ENCODE peak calls at places on chromosomes 3 and 15, in four cellular contexts. A is K562, O is GM12878, B is HL-60. W is an unnamed sample.

GRCh38 chr3:146715176-146715575 is 110.0 kb upstream of the PLSCR5 start:
- DNase-seq in A (no peak), O (no peak), B (no peak), W (no peak)

GRCh38 chr15:88223099-88223498 is 33.4 kb downstream of the NTRK3 start:
- DNase-seq in A (no peak), O (no peak), B (no peak), W (no peak)

GRCh38 chr15:69315402-69316110 is 16.8 kb downstream of the PAQR5 start:
- DNase-seq in A (no peak), O (no peak), B (no peak), W (no peak)

GRCh38 chr3:30894521-30895289 is at the start of gene GADL1:
- DNase-seq in A (peak; percentile 4), O (no peak), B (peak; percentile 2), W (no peak)

GRCh38 chr15:35308802-35309201 is 223.7 kb upstream of the NANOGP8 start:
- DNase-seq in A (no peak), O (no peak), B (no peak), W (no peak)

GRCh38 chr3:9301091-9301490 is 51.6 kb upstream of the SRGAP3 start:
- DNase-seq in A (no peak), O (no peak), B (no peak), W (no peak)

GRCh38 chr3:67460841-67461240 is 193.6 kb downstream of the SUCLG2 start:
- DNase-seq in A (no peak), O (no peak), B (no peak), W (no peak)

GRCh38 chr3:161586836-161587235 is 90.2 kb downstream of the OTOL1 start:
- DNase-seq in A (no peak), O (no peak), B (no peak), W (no peak)

GRCh38 chr3:56881035-56881575 is 79.4 kb upstream of the ARHGEF3 start:
- DNase-seq in A (no peak), O (no peak), B (no peak), W (no peak)

GRCh38 chr15:89499156-89499555 is 2.8 kb upstream of the RHCG start:
- DNase-seq in A (no peak), O (no peak), B (no peak), W (no peak)

GRCh38 chr15:58086479-58086878 is 21.0 kb upstream of the ALDH1A2 start:
- DNase-seq in A (no peak), O (no peak), B (no peak), W (no peak)

GRCh38 chr3:153639634-153640033 is 477.6 kb downstream of the RAP2B start:
- DNase-seq in A (no peak), O (no peak), B (no peak), W (no peak)

GRCh38 chr3:112982710-112983109 is 7.8 kb upstream of the CD200R1 start:
- DNase-seq in A (no peak), O (no peak), B (no peak), W (no peak)

GRCh38 chr3:112976001-112976400 is 1.1 kb upstream of the CD200R1 start:
- DNase-seq in A (no peak), O (no peak), B (no peak), W (no peak)

GRCh38 chr3:112976953-112977352 is 2.0 kb upstream of the CD200R1 start:
- DNase-seq in A (no peak), O (no peak), B (no peak), W (no peak)

GRCh38 chr3:112979244-112979832 is 4.4 kb upstream of the CD200R1 start:
- DNase-seq in A (peak; percentile 9), O (no peak), B (peak; percentile 20), W (no peak)

GRCh38 chr3:112980080-112980479 is 5.2 kb upstream of the CD200R1 start:
- DNase-seq in A (no peak), O (no peak), B (no peak), W (no peak)
- TF ChIP-seq SPI1 in A (no peak), O (no peak), B (no peak), W (no peak)

DNA sequence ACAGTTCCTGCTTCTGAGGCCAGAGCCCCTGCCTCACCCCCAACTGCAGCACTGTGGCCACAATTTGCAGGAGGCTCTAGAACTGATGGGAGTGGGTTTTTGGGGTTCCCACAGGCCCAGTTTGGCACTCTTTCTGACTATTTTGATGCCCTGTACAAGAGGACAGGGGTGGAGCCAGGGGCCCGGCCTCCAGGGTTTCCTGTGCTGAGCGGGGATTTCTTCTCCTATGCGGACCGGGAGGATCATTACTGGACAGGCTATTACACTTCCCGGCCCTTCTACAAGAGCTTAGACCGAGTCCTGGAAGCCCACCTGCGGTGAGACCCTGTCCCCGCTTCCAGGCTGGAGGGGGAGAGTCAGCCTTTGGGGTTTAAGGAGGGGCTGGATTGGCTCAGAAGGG is 6.9 kb downstream of the MAN2A2 start:
- DNase-seq in A (no peak), O (no peak), B (no peak), W (no peak)
- TF ChIP-seq POLR2AphosphoS5 in A (no peak), O (no peak), B (no peak), W (no peak)

GRCh38 chr3:49199900-49200281 is 28.5 kb downstream of the KLHDC8B start:
- DNase-seq in A (no peak), O (no peak), B (no peak), W (no peak)

GRCh38 chr3:49198611-49199230 is 27.3 kb downstream of the KLHDC8B start:
- DNase-seq in A (no peak), O (no peak), B (no peak), W (no peak)

GRCh38 chr3:49205154-49205788 is 33.9 kb downstream of the KLHDC8B start:
- DNase-seq in A (no peak), O (no peak), B (no peak), W (no peak)

GRCh38 chr3:49198161-49198560 is 26.8 kb downstream of the KLHDC8B start:
- DNase-seq in A (no peak), O (no peak), B (no peak), W (no peak)

GRCh38 chr3:49199244-49199899 is 28.0 kb downstream of the KLHDC8B start:
- DNase-seq in A (no peak), O (no peak), B (no peak), W (no peak)
- TF ChIP-seq SPI1 in A (no peak), O (no peak), B (no peak), W (no peak)

GRCh38 chr15:39345176-39345575 is 235.7 kb upstream of the THBS1 start:
- DNase-seq in A (no peak), O (no peak), B (no peak), W (no peak)

GRCh38 chr15:39347453-39347852 is 233.4 kb upstream of the THBS1 start:
- DNase-seq in A (no peak), O (no peak), B (no peak), W (no peak)

GRCh38 chr15:39341238-39341637 is 239.6 kb upstream of the THBS1 start:
- DNase-seq in A (no peak), O (no peak), B (no peak), W (no peak)

GRCh38 chr15:39344662-39345141 is 236.2 kb upstream of the THBS1 start:
- DNase-seq in A (no peak), O (no peak), B (no peak), W (no peak)
- TF ChIP-seq POLR2AphosphoS5 in A (no peak), O (no peak), B (no peak), W (no peak)

GRCh38 chr3:140953028-140953960 is 11.7 kb downstream of the SLC25A36 start:
- DNase-seq in A (peak; percentile 63), O (no peak), B (no peak), W (no peak)
- TF ChIP-seq SPI1 in A (no peak), O (no peak), B (no peak), W (no peak)

DNA sequence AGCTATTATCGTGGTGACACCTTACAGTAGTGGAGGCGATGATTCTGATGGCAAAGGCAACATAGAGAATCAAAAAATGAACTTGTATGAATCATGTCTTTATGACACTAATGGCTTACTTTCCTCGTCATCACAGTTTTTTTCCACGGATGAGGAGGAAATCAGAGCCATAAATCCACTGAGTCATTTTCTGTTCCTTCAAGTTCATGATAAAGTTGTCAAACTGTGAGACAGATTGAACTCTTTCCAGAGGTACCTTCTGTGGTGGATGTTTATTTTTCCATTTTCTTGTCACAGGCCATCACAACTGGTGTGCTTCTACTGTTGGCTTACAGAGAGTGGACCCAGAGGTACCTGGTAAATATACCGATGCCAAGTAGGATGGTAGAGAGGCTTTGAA is 8.5 kb downstream of the TMEM212 start:
- DNase-seq in A (no peak), O (no peak), B (no peak), W (no peak)
- TF ChIP-seq POLR2AphosphoS5 in A (no peak), O (no peak), B (no peak), W (no peak)

GRCh38 chr15:26667222-26667988 is 105.5 kb downstream of the GABRB3 start:
- DNase-seq in A (no peak), O (no peak), B (no peak), W (no peak)
- TF ChIP-seq SPI1 in A (no peak), O (no peak), B (no peak), W (no peak)

GRCh38 chr3:14423197-14423743 is 20.9 kb downstream of the SLC6A6 start:
- DNase-seq in A (no peak), O (no peak), B (no peak), W (no peak)
- TF ChIP-seq POLR2AphosphoS5 in A (no peak), O (no peak), B (no peak), W (no peak)